ENCODE peak calls at places on chromosomes 6 and 20, in six cellular contexts. X is transverse colon, V is Calu3, O is GM06990, D is coronary artery, Y is GM23338. S is an unnamed sample.

GRCh38 chr20:46631212-46631869 is 19.9 kb downstream of the SLC13A3 start:
- DNase-seq in V (peak), D (no peak), X (no peak), O (no peak), Y (no peak), S (no peak)

GRCh38 chr6:154909821-154910220 is 85.3 kb upstream of the TIAM2 start:
- DNase-seq in O (no peak), Y (peak), X (no peak), D (peak), V (no peak), S (no peak)

GRCh38 chr6:44086931-44087574 is 40.2 kb downstream of the MRPL14 start:
- DNase-seq in O (no peak), V (peak), D (no peak), X (no peak), Y (no peak), S (no peak)

GRCh38 chr6:14876778-14877613 is 368.9 kb upstream of the JARID2 start:
- DNase-seq in Y (no peak), V (peak), D (no peak), O (peak), X (no peak), S (peak)

GRCh38 chr6:36780517-36781210 is 58.6 kb downstream of the CPNE5 start:
- DNase-seq in X (no peak), Y (no peak), D (no peak), O (no peak), V (no peak), S (no peak)

GRCh38 chr20:1929460-1929859 is 34.3 kb downstream of the SIRPA start:
- DNase-seq in X (no peak), Y (peak), D (no peak), O (no peak), V (no peak), S (no peak)

GRCh38 chr6:121305957-121306607 is 28.2 kb downstream of the TBC1D32 start:
- DNase-seq in X (no peak), O (peak), V (peak), D (no peak), Y (peak), S (peak)

GRCh38 chr6:21946298-21946783 is 350.5 kb downstream of the PRL start:
- DNase-seq in O (no peak), X (no peak), Y (no peak), V (peak), D (no peak), S (peak)

GRCh38 chr6:87944541-87944954 is 103.1 kb upstream of the SPACA1 start:
- DNase-seq in O (no peak), D (no peak), Y (peak), X (peak), V (peak), S (peak)

GRCh38 chr6:155162682-155163081 is 101.1 kb upstream of the CLDN20 start:
- DNase-seq in Y (no peak), V (no peak), D (no peak), X (no peak), O (no peak), S (no peak)

GRCh38 chr20:49276201-49276894 is 1.5 kb downstream of the ZNFX1 start:
- DNase-seq in Y (no peak), V (peak), O (no peak), X (peak), D (no peak), S (peak)

GRCh38 chr20:31489152-31489551 is 14.1 kb downstream of the REM1 start:
- DNase-seq in X (no peak), D (no peak), Y (no peak), V (no peak), O (no peak), S (no peak)

GRCh38 chr20:31490752-31491151 is 15.7 kb downstream of the REM1 start:
- DNase-seq in O (no peak), V (no peak), D (no peak), X (no peak), Y (no peak), S (no peak)

GRCh38 chr20:31497838-31498540 is 16.3 kb upstream of the HM13 start:
- DNase-seq in Y (peak), D (no peak), V (no peak), O (no peak), X (no peak), S (peak)

GRCh38 chr20:31496761-31497295 is 17.4 kb upstream of the HM13 start:
- DNase-seq in Y (no peak), D (peak), V (peak), X (peak), O (no peak), S (no peak)

GRCh38 chr20:31494131-31494530 is 19.0 kb downstream of the REM1 start:
- DNase-seq in X (no peak), D (no peak), V (peak), O (no peak), Y (peak), S (peak)
- TF ChIP-seq CTCF in X (no peak), D (no peak), V (peak), O (peak), Y (peak), S (peak)

DNA sequence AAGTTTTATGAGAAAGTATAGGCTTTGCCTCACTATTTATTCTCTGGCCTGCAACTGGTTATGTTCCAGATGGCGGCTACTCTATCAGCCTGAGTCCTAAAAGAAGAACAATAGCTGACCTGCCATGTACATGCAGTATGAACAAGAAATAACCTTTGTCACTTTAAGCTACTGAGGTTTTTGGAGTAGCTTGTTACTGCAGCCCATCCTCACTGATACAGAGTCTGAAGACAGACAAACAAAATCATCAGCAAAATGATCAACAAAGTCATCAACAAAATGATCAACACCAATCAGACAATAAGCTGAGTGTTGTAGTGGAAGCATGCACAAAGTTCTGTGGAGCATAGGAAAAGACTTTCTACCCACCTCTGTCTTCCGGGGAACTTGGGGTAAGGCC is 82.5 kb downstream of the PLCG1 start:
- DNase-seq in D (no peak), Y (no peak), X (no peak), V (no peak), O (no peak), S (no peak)
- TF ChIP-seq CTCF in D (no peak), Y (no peak), X (no peak), V (no peak), O (no peak), S (no peak)

GRCh38 chr6:328184-328670 is 35.9 kb downstream of the DUSP22 start:
- DNase-seq in D (peak), X (peak), O (peak), V (no peak), Y (no peak), S (peak)
- TF ChIP-seq CTCF in D (no peak), X (no peak), O (no peak), V (no peak), Y (no peak), S (no peak)

DNA sequence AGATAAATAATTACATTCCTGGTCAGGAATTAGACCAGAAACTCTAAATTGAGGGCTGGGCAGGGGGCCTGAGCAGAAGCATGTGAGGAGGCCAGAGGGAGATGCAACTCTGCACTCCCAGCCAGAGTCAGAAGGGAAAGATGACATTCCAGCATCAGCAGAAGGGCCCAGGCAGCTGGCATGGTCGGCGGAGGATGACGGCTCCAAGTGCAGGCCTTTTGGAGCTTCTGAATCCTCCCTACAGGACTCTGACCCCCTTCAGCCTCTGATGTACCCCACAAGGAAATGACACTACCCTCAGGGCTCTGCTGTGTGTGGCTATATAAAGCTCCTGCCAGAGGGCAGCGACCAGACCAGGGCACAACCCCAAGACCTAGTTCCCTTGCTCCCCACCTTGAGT is 1.9 kb downstream of the LRFN2 start:
- DNase-seq in V (no peak), X (no peak), D (no peak), Y (no peak), O (no peak), S (no peak)
- TF ChIP-seq CTCF in V (no peak), X (no peak), D (no peak), Y (no peak), O (no peak), S (no peak)

DNA sequence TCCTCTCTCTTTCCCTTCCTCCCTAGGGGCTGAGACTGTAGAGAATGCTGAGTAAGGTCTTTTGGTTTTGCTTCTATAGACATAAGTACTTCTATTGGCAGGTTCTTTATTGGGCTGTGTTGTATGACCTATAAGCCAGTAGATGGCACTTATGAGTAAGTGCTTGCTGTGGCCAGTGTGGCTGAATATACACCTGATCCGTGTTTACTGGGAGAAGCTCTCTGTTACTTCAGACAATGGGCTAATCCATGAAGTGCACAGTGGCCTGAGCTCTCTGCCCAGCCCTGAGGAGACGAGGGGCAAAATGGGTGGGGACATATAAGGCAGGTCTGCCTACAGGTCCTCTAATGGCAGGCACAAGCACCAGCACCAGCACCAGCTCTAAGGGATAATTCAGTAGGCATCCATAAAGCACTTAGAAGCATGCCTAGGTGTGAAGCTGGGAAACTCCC is 610.3 kb downstream of the RNF144B start:
- DNase-seq in Y (peak), V (no peak), O (peak), X (no peak), D (no peak), S (peak)
- TF ChIP-seq CTCF in Y (peak), V (peak), O (peak), X (peak), D (no peak), S (peak)

GRCh38 chr20:38113401-38114325 is 51.4 kb downstream of the TGM2 start:
- DNase-seq in D (no peak), X (no peak), Y (peak), O (no peak), V (peak), S (no peak)

GRCh38 chr20:38115896-38116295 is 49.2 kb downstream of the TGM2 start:
- DNase-seq in O (no peak), X (no peak), D (no peak), Y (no peak), V (no peak), S (no peak)

GRCh38 chr20:38114353-38114791 is 50.7 kb downstream of the TGM2 start:
- DNase-seq in Y (no peak), V (no peak), O (no peak), D (no peak), X (no peak), S (peak)

GRCh38 chr20:38116409-38117165 is 48.5 kb downstream of the TGM2 start:
- DNase-seq in Y (no peak), X (no peak), V (no peak), D (no peak), O (no peak), S (no peak)

DNA sequence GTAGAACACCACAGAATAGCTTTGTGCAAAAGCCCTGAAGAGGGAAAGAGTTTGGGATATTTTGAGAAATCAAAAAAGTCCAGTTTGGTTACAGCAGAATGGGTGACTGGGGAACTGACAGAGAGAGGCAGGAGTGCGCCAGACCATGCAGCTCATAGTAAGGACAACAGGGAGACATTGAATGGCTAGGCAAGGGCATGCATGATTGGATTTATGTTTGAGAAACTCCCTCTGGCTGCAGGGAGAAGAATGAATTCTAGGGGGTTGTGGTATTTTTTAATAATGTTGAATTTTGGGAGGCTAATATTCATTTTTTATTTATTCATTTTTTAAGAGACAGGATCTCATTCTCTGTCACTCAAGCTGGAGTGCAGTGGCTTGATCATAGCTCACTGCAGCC is 49.9 kb downstream of the TGM2 start:
- DNase-seq in O (no peak), X (no peak), D (no peak), V (no peak), Y (peak), S (no peak)
- TF ChIP-seq CTCF in O (no peak), X (no peak), D (no peak), V (no peak), Y (peak), S (peak)

DNA sequence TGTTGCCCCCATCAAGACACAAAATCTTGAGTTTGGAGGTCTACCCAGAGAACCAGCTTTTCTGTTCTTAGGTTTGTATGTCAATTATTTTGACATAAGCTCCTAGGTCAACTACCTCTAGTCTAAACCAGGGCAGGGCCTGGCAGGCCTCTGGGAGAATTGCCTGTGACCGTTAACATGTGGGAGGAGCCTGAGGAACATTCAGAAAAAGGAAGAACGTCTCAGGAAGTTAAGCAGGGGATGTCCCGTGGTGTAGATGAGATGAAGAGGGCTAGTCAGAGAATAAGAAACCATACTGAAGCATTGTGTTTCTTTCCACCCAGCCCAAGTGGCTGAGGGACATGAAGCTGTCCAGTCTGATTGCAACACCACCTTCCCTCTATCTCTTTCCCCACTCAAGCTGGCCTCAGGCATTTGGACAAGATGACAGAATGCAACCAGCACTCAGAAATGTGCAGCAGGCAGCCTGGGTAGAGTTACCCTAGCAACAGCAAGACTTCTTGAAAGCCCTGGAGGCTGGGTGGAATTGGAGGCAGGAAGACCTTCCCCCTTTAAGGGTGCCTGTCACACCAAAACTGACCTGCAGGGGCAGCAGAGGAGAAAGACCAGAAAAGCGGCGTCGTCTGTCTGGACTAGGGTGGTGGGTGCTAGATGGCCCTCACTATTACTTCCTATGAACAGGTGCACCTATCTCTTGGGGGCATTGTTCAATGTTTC is 186.2 kb downstream of the UNC5CL start:
- DNase-seq in X (no peak), Y (peak), O (no peak), D (no peak), V (peak), S (peak)
- TF ChIP-seq CTCF in X (no peak), Y (peak), O (peak), D (no peak), V (peak), S (peak)

GRCh38 chr20:59560588-59561227 is 43.6 kb upstream of the PHACTR3 start:
- DNase-seq in V (peak), X (no peak), Y (peak), D (no peak), O (no peak), S (peak)
- TF ChIP-seq CTCF in V (peak), X (peak), Y (peak), D (no peak), O (peak), S (peak)

GRCh38 chr6:104284872-104285271 is 574.8 kb downstream of the HACE1 start:
- DNase-seq in O (no peak), D (no peak), X (no peak), Y (no peak), V (no peak), S (no peak)
- TF ChIP-seq CTCF in O (no peak), D (no peak), X (no peak), Y (no peak), V (no peak), S (no peak)

S was measured in HFFc6.